ENCODE peak calls at places on chromosomes 3 and 15, in four cellular contexts. X, L, H and F are unnamed samples.

GRCh38 chr15:65096481-65097385 is 18.3 kb downstream of the UBAP1L start:
- DNase-seq in X (no peak), H (no peak), L (no peak), F (no peak)

GRCh38 chr3:179591313-179591712 is 13.1 kb downstream of the MRPL47 start:
- DNase-seq in L (no peak), H (no peak), X (no peak), F (no peak)

GRCh38 chr3:126907557-126907956 is 75.4 kb upstream of the PLXNA1 start:
- DNase-seq in H (no peak), L (no peak), X (no peak), F (no peak)

GRCh38 chr3:86815880-86816279 is 175.1 kb downstream of the VGLL3 start:
- DNase-seq in L (no peak), X (no peak), H (no peak), F (no peak)

GRCh38 chr3:64176461-64176996 is 48.7 kb downstream of the PRICKLE2 start:
- DNase-seq in L (no peak), X (no peak), H (no peak), F (peak; percentile 33)

GRCh38 chr15:25710184-25710583 is 152.9 kb downstream of the ATP10A start:
- DNase-seq in H (peak; percentile 18), X (peak; percentile 35), L (peak; percentile 63), F (no peak)

GRCh38 chr3:50519471-50520089 is 16.1 kb upstream of the CACNA2D2 start:
- DNase-seq in L (peak; percentile 76), H (peak; percentile 41), X (peak; percentile 57), F (no peak)

GRCh38 chr15:83106994-83107840 is at the start of gene TM6SF1:
- DNase-seq in L (peak; percentile 57), H (no peak), X (no peak), F (no peak)

GRCh38 chr3:71425491-71426071 is 157.9 kb downstream of the FOXP1 start:
- DNase-seq in L (no peak), X (no peak), H (no peak), F (no peak)
- TF ChIP-seq RAD21 in L (no peak), X (no peak), H (no peak), F (no peak)

GRCh38 chr15:62457100-62457499 is 292.0 kb upstream of the C2CD4B start:
- DNase-seq in H (no peak), X (no peak), L (no peak), F (no peak)
- TF ChIP-seq ESRRA in H (no peak), X (no peak), L (no peak), F (no peak)

DNA sequence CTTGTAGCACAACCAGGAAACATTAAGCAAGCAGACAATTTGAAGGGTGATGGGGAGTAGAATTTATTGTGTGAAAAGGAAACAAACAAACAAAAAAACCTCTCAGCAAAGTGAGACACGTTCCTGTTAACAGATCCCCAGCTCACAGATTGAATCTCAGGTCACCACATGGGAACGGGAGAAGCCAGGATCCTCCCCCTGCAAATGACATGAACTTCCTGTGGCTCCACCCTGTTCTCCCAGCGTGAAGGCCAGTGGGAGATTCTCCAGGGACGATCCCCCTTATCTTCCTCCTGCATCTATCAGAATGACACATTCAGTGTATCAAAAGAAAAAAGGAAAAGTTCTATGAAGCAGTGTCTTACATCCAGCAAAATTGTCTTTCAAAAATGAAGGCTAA is 1488.1 kb downstream of the OTOL1 start:
- DNase-seq in L (no peak), X (no peak), H (no peak), F (no peak)
- TF ChIP-seq RAD21 in L (no peak), X (no peak), H (no peak), F (no peak)

GRCh38 chr3:134312873-134313838 is 61.1 kb downstream of the AMOTL2 start:
- DNase-seq in L (peak; percentile 60), H (peak; percentile 62), X (peak; percentile 73), F (no peak)
- TF ChIP-seq ESRRA in L (no peak), H (no peak), X (no peak), F (no peak)

GRCh38 chr3:16419640-16420039 is 93.9 kb downstream of the RFTN1 start:
- DNase-seq in L (no peak), X (no peak), H (no peak), F (no peak)
- TF ChIP-seq RAD21 in L (no peak), X (no peak), H (no peak), F (no peak)

GRCh38 chr3:134937256-134938023 is 142.4 kb downstream of the EPHB1 start:
- DNase-seq in L (no peak), H (no peak), X (no peak), F (no peak)

GRCh38 chr3:134933997-134934396 is 138.9 kb downstream of the EPHB1 start:
- DNase-seq in H (no peak), X (no peak), L (no peak), F (no peak)

GRCh38 chr3:134932035-134932434 is 137.0 kb downstream of the EPHB1 start:
- DNase-seq in L (no peak), H (no peak), X (no peak), F (no peak)

GRCh38 chr3:134938024-134938525 is 143.0 kb downstream of the EPHB1 start:
- DNase-seq in L (no peak), X (no peak), H (no peak), F (no peak)

GRCh38 chr3:134934933-134935332 is 139.9 kb downstream of the EPHB1 start:
- DNase-seq in L (no peak), H (no peak), X (no peak), F (no peak)
- TF ChIP-seq ESRRA in L (no peak), H (no peak), X (no peak), F (no peak)

GRCh38 chr15:90883971-90884718 is at the start of gene FES:
- DNase-seq in L (no peak), H (no peak), X (no peak), F (no peak)
- TF ChIP-seq RAD21 in L (no peak), H (no peak), X (no peak), F (no peak)

DNA sequence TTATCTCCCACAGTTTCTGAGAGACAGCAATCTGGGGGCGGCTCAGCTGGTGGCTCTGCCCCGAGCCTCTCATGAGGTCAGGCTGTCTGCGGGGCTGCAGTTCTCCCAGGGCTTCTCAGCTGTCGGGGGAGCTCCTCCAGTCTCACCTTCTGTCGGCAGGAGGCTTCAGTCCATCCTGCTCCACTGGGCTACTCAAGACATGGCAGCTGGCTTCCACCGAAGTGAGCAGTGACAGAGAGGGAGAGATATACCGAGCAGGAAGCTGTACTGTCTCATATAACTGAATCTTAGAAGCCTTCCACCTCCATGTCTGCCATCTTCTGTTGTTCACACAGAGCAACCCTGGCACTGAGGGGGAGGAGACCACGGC is 72.7 kb upstream of the ITGA11 start:
- DNase-seq in X (no peak), H (no peak), L (no peak), F (no peak)
- TF ChIP-seq ESRRA in X (no peak), H (no peak), L (no peak), F (no peak)